ENCODE peak calls at places on chromosomes 4 and X, in five cellular contexts. Q is NCI-H774; D is stimulated activated CD4-positive, alpha-beta T cell treated with anti-CD3 and anti-CD28 coated beads, Interleukin-15, amount 100 ng/mL, for 1 hour; S is AG04450; G is hypothalamus. F is an unnamed sample.
A peak's percentile ranks its signal among the peaks of the same experiment; 100 is the strongest.

GRCh38 chr4:145679520-145679919 is 426 bp upstream of the C4orf51 start:
- DNase-seq in Q (peak; percentile 65), D (no peak), S (peak; percentile 83), G (no peak), F (no peak)

GRCh38 chr4:164952551-164952950 is 24.9 kb downstream of the TRIM61 start:
- DNase-seq in Q (no peak), D (no peak), S (no peak), G (no peak), F (no peak)

GRCh38 chrX:40449956-40450701 is 130.6 kb upstream of the ATP6AP2 start:
- DNase-seq in Q (no peak), D (no peak), S (no peak), G (no peak), F (peak; percentile 17)

GRCh38 chr4:128333309-128334006 is 45.8 kb upstream of the PGRMC2 start:
- DNase-seq in Q (no peak), D (no peak), S (no peak), G (no peak), F (no peak)

GRCh38 chr4:174056959-174057358 is 226.5 kb downstream of the FBXO8 start:
- DNase-seq in Q (no peak), D (no peak), S (no peak), G (no peak), F (no peak)

GRCh38 chrX:40579880-40580536 is 762 bp upstream of the ATP6AP2 start:
- DNase-seq in Q (no peak), D (no peak), S (no peak), G (no peak), F (no peak)

GRCh38 chr4:40349561-40350198 is 14.5 kb downstream of the CHRNA9 start:
- DNase-seq in Q (peak; percentile 11), D (no peak), S (no peak), G (no peak), F (no peak)

GRCh38 chr4:11814758-11815157 is 386.1 kb upstream of the HS3ST1 start:
- DNase-seq in Q (no peak), D (no peak), S (no peak), G (no peak), F (no peak)

GRCh38 chr4:185811509-185812364 is at the start of gene SORBS2:
- DNase-seq in Q (peak; percentile 51), D (no peak), S (no peak), G (peak; percentile 4), F (no peak)

GRCh38 chrX:134526399-134526798 is 66.4 kb downstream of the HPRT1 start:
- DNase-seq in Q (no peak), D (no peak), S (no peak), G (no peak), F (no peak)

F was measured in cardiac septum.